ENCODE peak calls at places on chromosomes 16 and 17, in four cellular contexts. N is K562, G is HepG2, T is heart left ventricle. L is an unnamed sample.

GRCh38 chr16:840561-841454 is 40.3 kb upstream of the GNG13 start:
- ATAC-seq in N (peak; percentile 61), G (peak; percentile 15), T (no peak), L (no peak)

GRCh38 chr16:69417537-69418199 is 6.8 kb upstream of the CYB5B start:
- ATAC-seq in N (peak; percentile 51), G (peak; percentile 55), T (peak; percentile 82), L (no peak)

GRCh38 chr16:24275413-24275812 is 19.3 kb downstream of the CACNG3 start:
- ATAC-seq in N (no peak), G (no peak), T (no peak), L (no peak)

GRCh38 chr16:87800497-87800896 is 34.7 kb upstream of the KLHDC4 start:
- ATAC-seq in N (no peak), G (no peak), T (no peak), L (no peak)

GRCh38 chr17:40895106-40895730 is 10.2 kb upstream of the KRT20 start:
- ATAC-seq in N (no peak), G (no peak), T (no peak), L (no peak)

GRCh38 chr17:9424071-9424640 is 151.5 kb downstream of the STX8 start:
- ATAC-seq in N (no peak), G (no peak), T (no peak), L (no peak)

GRCh38 chr16:22177968-22178934 is 15.9 kb downstream of the SDR42E2 start:
- ATAC-seq in N (peak; percentile 31), G (peak; percentile 60), T (no peak), L (no peak)

GRCh38 chr17:64781013-64781392 is 118.9 kb upstream of the SMURF2 start:
- ATAC-seq in N (no peak), G (no peak), T (peak; percentile 5), L (no peak)

GRCh38 chr16:84931506-84931905 is 79.8 kb downstream of the ZDHHC7 start:
- ATAC-seq in N (no peak), G (no peak), T (no peak), L (no peak)

GRCh38 chr16:89892055-89892630 is 18.8 kb downstream of the TCF25 start:
- ATAC-seq in N (peak; percentile 28), G (peak; percentile 35), T (no peak), L (no peak)

DNA sequence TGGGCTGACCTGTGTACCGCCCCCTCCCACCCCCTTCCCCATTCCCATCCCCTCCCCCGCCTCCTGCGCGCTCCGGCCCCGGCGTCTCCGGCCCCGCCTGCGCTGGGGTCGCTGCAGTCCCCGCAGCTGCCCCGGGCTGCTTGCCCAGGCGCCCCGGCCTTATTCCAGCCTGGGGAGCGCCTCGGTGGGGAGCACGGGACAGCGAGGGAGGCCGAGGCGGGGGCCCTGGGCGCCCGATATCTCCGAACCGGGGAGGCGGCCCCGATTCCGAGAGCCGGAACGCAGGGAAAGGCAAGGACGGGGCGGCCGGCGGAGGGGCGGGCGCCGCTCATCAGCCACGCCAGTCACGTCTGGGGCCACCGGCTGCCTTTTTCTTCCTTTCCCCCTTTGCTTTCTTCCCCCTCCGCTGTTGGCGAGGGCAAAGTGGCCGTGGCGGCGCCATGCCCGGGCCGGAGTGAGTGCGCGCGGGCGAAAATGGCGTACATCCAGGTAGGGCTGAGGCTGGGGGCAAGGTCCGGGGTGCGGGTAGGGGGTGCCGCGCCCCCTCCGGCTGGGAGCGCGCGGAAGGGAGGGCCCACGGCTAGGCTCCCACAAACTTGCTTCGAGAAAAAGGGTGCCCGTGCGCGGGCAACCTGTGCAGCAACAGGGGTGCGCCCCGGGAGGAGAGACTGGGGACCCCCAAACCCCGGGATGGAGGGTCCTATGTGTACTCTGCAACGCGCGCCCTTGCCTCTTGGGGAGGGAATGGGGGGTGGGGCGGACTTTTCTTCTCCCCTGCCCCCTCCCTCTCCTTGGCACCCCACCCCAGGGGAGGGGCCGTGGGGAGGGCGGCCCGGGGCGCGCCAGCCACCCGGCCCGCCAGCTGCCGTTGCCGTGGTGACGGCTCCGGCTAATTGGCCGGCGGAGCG is at the start of gene SYT17:
- ATAC-seq in N (no peak), G (peak; percentile 36), T (peak; percentile 64), L (peak; percentile 53)
- TF ChIP-seq POLR2A in N (no peak), G (no peak), T (no peak), L (no peak)

DNA sequence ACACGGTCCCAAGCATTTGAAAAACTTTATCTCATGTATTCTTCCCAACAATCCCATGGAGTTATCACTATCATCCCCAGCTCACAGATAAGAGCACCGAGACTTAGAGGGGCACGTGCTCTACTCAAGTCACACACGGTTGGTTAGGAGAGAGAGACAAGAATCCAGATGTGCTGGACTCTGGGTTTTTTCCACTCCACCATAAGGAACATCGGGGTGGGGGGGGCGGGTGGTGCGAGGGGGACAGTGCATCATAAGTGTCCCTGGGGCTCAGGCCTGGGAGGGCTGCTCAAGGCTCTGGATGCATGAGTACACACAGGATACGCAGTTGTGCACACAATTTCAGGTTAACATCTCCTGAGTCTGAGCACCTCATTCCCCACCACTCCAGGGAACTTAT is 7.4 kb downstream of the CDC42EP4 start:
- ATAC-seq in N (peak; percentile 3), G (no peak), T (peak; percentile 6), L (peak; percentile 0)
- H3K4me1 ChIP-seq in N (peaks cover 44% of the 10 kb centered on the region), G (peaks cover 88% of the 10 kb centered on the region), T (peaks cover 72% of the 10 kb centered on the region), L (peaks cover 65% of the 10 kb centered on the region)

GRCh38 chr17:75589017-75589918 is 1.7 kb downstream of the MYO15B start:
- ATAC-seq in N (peak; percentile 95), G (peak; percentile 79), T (peak; percentile 90), L (peak; percentile 89)
- TF ChIP-seq POLR2A in N (no peak), G (peak; percentile 72), T (peak; percentile 67), L (peak; percentile 58)

DNA sequence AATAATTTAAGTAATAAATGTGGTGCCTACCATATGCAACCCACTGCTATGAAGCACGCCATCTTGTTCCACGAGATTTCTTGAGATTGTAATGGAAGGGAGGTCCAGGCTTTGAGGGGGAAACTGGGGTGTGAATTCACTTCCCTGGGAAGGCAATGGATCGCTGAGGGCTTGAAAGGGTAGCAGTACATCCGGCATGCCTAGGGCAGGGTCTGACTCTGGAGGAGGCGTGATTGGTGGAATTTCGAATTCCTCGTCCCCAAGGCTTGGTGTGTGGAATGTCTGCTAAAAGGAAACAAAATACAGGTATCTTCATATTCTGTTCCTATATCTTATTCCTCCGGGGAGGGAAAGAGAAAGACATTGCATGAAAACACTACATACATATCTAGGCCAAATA is 83.0 kb downstream of the TOX3 start:
- ATAC-seq in N (no peak), G (no peak), T (no peak), L (no peak)
- H3K4me1 ChIP-seq in N (no peaks in the 10 kb centered on the region), G (peaks cover 2% of the 10 kb centered on the region), T (no peaks in the 10 kb centered on the region), L (no peaks in the 10 kb centered on the region)

GRCh38 chr17:13321932-13322701 is 279.6 kb downstream of the HS3ST3A1 start:
- ATAC-seq in N (no peak), G (peak; percentile 97), T (no peak), L (no peak)

GRCh38 chr17:13323990-13324389 is 277.7 kb downstream of the HS3ST3A1 start:
- ATAC-seq in N (no peak), G (no peak), T (no peak), L (no peak)

GRCh38 chr17:13320046-13320785 is 281.5 kb downstream of the HS3ST3A1 start:
- ATAC-seq in N (no peak), G (no peak), T (no peak), L (peak; percentile 57)
- TF ChIP-seq POLR2A in N (no peak), G (no peak), T (no peak), L (no peak)

GRCh38 chr17:78891406-78892061 is 11.5 kb downstream of the CEP295NL start:
- ATAC-seq in N (no peak), G (no peak), T (peak; percentile 34), L (no peak)

GRCh38 chr17:78893684-78894083 is 9.3 kb downstream of the CEP295NL start:
- ATAC-seq in N (no peak), G (no peak), T (no peak), L (no peak)

GRCh38 chr17:78892936-78893379 is 10.0 kb downstream of the CEP295NL start:
- ATAC-seq in N (no peak), G (no peak), T (no peak), L (no peak)

GRCh38 chr17:78892062-78892456 is 10.9 kb downstream of the CEP295NL start:
- ATAC-seq in N (no peak), G (no peak), T (no peak), L (no peak)

DNA sequence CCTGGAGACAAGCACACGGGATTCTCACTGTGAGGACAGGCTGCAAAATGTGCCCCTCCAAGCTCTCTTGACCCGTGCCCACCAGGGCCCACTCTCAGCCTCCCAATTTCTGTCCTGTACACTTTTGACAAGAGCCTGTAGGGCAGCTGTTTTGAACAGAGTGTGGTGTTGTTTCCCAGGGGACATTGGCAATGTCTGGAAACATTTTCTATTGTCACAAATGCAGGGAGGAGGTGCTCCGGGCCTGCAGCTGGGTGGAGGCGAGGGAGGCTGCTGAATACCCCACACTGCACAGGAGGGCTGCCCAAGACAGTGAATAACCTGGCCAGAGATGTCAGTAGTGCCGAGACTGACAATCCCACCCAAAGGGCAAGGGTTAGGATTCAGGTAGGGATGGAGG is 10.5 kb downstream of the CEP295NL start:
- ATAC-seq in N (no peak), G (no peak), T (no peak), L (no peak)
- H3K4me1 ChIP-seq in N (no peaks in the 10 kb centered on the region), G (peaks cover 6% of the 10 kb centered on the region), T (peaks cover 54% of the 10 kb centered on the region), L (peaks cover 12% of the 10 kb centered on the region)